ENCODE peak calls at places on chromosomes 4 and X, in six cellular contexts. One of them, this sample, is unnamed.

GRCh38 chr4:157806176-157806575 is 366.6 kb downstream of the GASK1B start:
- DNase-seq in activated CD4-positive, alpha-beta memory T cell treated with anti-CD3 and anti-CD28 coated beads, Interleukin-2, amount 10 ng/mL, durations not matched to agents 7 days and 5 days: no peak
- DNase-seq in NCI-H1417: no peak
- DNase-seq in AG10803: no peak
- DNase-seq in smooth muscle cell of the brain vasculature: no peak
- DNase-seq in HepG2: no peak
- DNase-seq in this sample: no peak

GRCh38 chrX:131650637-131651410 is 107.0 kb downstream of the OR13H1 start:
- DNase-seq in smooth muscle cell of the brain vasculature: no peak
- DNase-seq in AG10803: peak; percentile 1
- DNase-seq in HepG2: no peak
- DNase-seq in NCI-H1417: no peak
- DNase-seq in activated CD4-positive, alpha-beta memory T cell treated with anti-CD3 and anti-CD28 coated beads, Interleukin-2, amount 10 ng/mL, durations not matched to agents 7 days and 5 days: no peak
- DNase-seq in this sample: no peak

GRCh38 chrX:136711147-136711546 is 63.2 kb downstream of the CD40LG start:
- DNase-seq in activated CD4-positive, alpha-beta memory T cell treated with anti-CD3 and anti-CD28 coated beads, Interleukin-2, amount 10 ng/mL, durations not matched to agents 7 days and 5 days: no peak
- DNase-seq in smooth muscle cell of the brain vasculature: no peak
- DNase-seq in AG10803: peak; percentile 44
- DNase-seq in NCI-H1417: peak; percentile 4
- DNase-seq in HepG2: no peak
- DNase-seq in this sample: peak; percentile 7

GRCh38 chr4:60682901-60683300 is 517.2 kb upstream of the ADGRL3 start:
- DNase-seq in AG10803: peak; percentile 29
- DNase-seq in activated CD4-positive, alpha-beta memory T cell treated with anti-CD3 and anti-CD28 coated beads, Interleukin-2, amount 10 ng/mL, durations not matched to agents 7 days and 5 days: no peak
- DNase-seq in smooth muscle cell of the brain vasculature: no peak
- DNase-seq in NCI-H1417: no peak
- DNase-seq in HepG2: no peak
- DNase-seq in this sample: no peak

GRCh38 chrX:11399481-11399880 is 106.3 kb downstream of the AMELX start:
- DNase-seq in activated CD4-positive, alpha-beta memory T cell treated with anti-CD3 and anti-CD28 coated beads, Interleukin-2, amount 10 ng/mL, durations not matched to agents 7 days and 5 days: no peak
- DNase-seq in NCI-H1417: no peak
- DNase-seq in HepG2: no peak
- DNase-seq in AG10803: peak; percentile 36
- DNase-seq in smooth muscle cell of the brain vasculature: no peak
- DNase-seq in this sample: no peak

GRCh38 chr4:184215709-184216328 is 1.9 kb downstream of the ENPP6 start:
- DNase-seq in NCI-H1417: no peak
- DNase-seq in AG10803: no peak
- DNase-seq in HepG2: no peak
- DNase-seq in smooth muscle cell of the brain vasculature: no peak
- DNase-seq in activated CD4-positive, alpha-beta memory T cell treated with anti-CD3 and anti-CD28 coated beads, Interleukin-2, amount 10 ng/mL, durations not matched to agents 7 days and 5 days: no peak
- DNase-seq in this sample: no peak

GRCh38 chrX:134396174-134396573 is 63.8 kb upstream of the HPRT1 start:
- DNase-seq in NCI-H1417: no peak
- DNase-seq in activated CD4-positive, alpha-beta memory T cell treated with anti-CD3 and anti-CD28 coated beads, Interleukin-2, amount 10 ng/mL, durations not matched to agents 7 days and 5 days: no peak
- DNase-seq in HepG2: no peak
- DNase-seq in smooth muscle cell of the brain vasculature: no peak
- DNase-seq in AG10803: peak; percentile 13
- DNase-seq in this sample: no peak

GRCh38 chr4:169398294-169398693 is 127.5 kb upstream of the SH3RF1 start:
- DNase-seq in NCI-H1417: no peak
- DNase-seq in smooth muscle cell of the brain vasculature: no peak
- DNase-seq in HepG2: no peak
- DNase-seq in AG10803: peak; percentile 92
- DNase-seq in activated CD4-positive, alpha-beta memory T cell treated with anti-CD3 and anti-CD28 coated beads, Interleukin-2, amount 10 ng/mL, durations not matched to agents 7 days and 5 days: no peak
- DNase-seq in this sample: no peak

GRCh38 chrX:56797966-56798711 is 69.1 kb downstream of the NBDY start:
- DNase-seq in HepG2: no peak
- DNase-seq in activated CD4-positive, alpha-beta memory T cell treated with anti-CD3 and anti-CD28 coated beads, Interleukin-2, amount 10 ng/mL, durations not matched to agents 7 days and 5 days: no peak
- DNase-seq in AG10803: peak; percentile 69
- DNase-seq in smooth muscle cell of the brain vasculature: no peak
- DNase-seq in NCI-H1417: no peak
- DNase-seq in this sample: no peak

GRCh38 chrX:110403839-110404238 is 45.2 kb downstream of the RTL9 start:
- DNase-seq in NCI-H1417: no peak
- DNase-seq in smooth muscle cell of the brain vasculature: no peak
- DNase-seq in activated CD4-positive, alpha-beta memory T cell treated with anti-CD3 and anti-CD28 coated beads, Interleukin-2, amount 10 ng/mL, durations not matched to agents 7 days and 5 days: no peak
- DNase-seq in HepG2: no peak
- DNase-seq in AG10803: peak; percentile 81
- DNase-seq in this sample: no peak

GRCh38 chrX:118181030-118181429 is 64.4 kb upstream of the KLHL13 start:
- DNase-seq in activated CD4-positive, alpha-beta memory T cell treated with anti-CD3 and anti-CD28 coated beads, Interleukin-2, amount 10 ng/mL, durations not matched to agents 7 days and 5 days: no peak
- DNase-seq in smooth muscle cell of the brain vasculature: no peak
- DNase-seq in HepG2: no peak
- DNase-seq in AG10803: no peak
- DNase-seq in NCI-H1417: no peak
- DNase-seq in this sample: no peak

GRCh38 chrX:105331244-105331643 is 110.8 kb upstream of the TEX13A start:
- DNase-seq in NCI-H1417: no peak
- DNase-seq in smooth muscle cell of the brain vasculature: no peak
- DNase-seq in activated CD4-positive, alpha-beta memory T cell treated with anti-CD3 and anti-CD28 coated beads, Interleukin-2, amount 10 ng/mL, durations not matched to agents 7 days and 5 days: no peak
- DNase-seq in AG10803: peak; percentile 9
- DNase-seq in HepG2: no peak
- DNase-seq in this sample: no peak

GRCh38 chr4:16893141-16893571 is 5.3 kb downstream of the LDB2 start:
- DNase-seq in NCI-H1417: no peak
- DNase-seq in HepG2: no peak
- DNase-seq in activated CD4-positive, alpha-beta memory T cell treated with anti-CD3 and anti-CD28 coated beads, Interleukin-2, amount 10 ng/mL, durations not matched to agents 7 days and 5 days: no peak
- DNase-seq in smooth muscle cell of the brain vasculature: no peak
- DNase-seq in AG10803: peak; percentile 59
- DNase-seq in this sample: no peak

GRCh38 chrX:129843209-129843458 is 552 bp downstream of the ZDHHC9 start:
- DNase-seq in activated CD4-positive, alpha-beta memory T cell treated with anti-CD3 and anti-CD28 coated beads, Interleukin-2, amount 10 ng/mL, durations not matched to agents 7 days and 5 days: no peak
- DNase-seq in NCI-H1417: peak; percentile 62
- DNase-seq in HepG2: no peak
- DNase-seq in smooth muscle cell of the brain vasculature: no peak
- DNase-seq in AG10803: no peak
- DNase-seq in this sample: no peak

GRCh38 chr4:56050584-56050983 is 101.8 kb downstream of the CEP135 start:
- DNase-seq in activated CD4-positive, alpha-beta memory T cell treated with anti-CD3 and anti-CD28 coated beads, Interleukin-2, amount 10 ng/mL, durations not matched to agents 7 days and 5 days: no peak
- DNase-seq in NCI-H1417: no peak
- DNase-seq in smooth muscle cell of the brain vasculature: no peak
- DNase-seq in AG10803: no peak
- DNase-seq in HepG2: no peak
- DNase-seq in this sample: no peak

GRCh38 chr4:150828159-150828558 is 186.9 kb downstream of the LRBA start:
- DNase-seq in HepG2: no peak
- DNase-seq in smooth muscle cell of the brain vasculature: no peak
- DNase-seq in AG10803: no peak
- DNase-seq in NCI-H1417: no peak
- DNase-seq in activated CD4-positive, alpha-beta memory T cell treated with anti-CD3 and anti-CD28 coated beads, Interleukin-2, amount 10 ng/mL, durations not matched to agents 7 days and 5 days: peak; percentile 76
- DNase-seq in this sample: peak; percentile 48

GRCh38 chr4:68077301-68077700 is 52.4 kb downstream of the TMPRSS11F start:
- DNase-seq in activated CD4-positive, alpha-beta memory T cell treated with anti-CD3 and anti-CD28 coated beads, Interleukin-2, amount 10 ng/mL, durations not matched to agents 7 days and 5 days: no peak
- DNase-seq in smooth muscle cell of the brain vasculature: no peak
- DNase-seq in HepG2: no peak
- DNase-seq in NCI-H1417: no peak
- DNase-seq in AG10803: no peak
- DNase-seq in this sample: no peak

GRCh38 chr4:53505947-53506346 is 85.3 kb downstream of the LNX1 start:
- DNase-seq in HepG2: no peak
- DNase-seq in NCI-H1417: no peak
- DNase-seq in activated CD4-positive, alpha-beta memory T cell treated with anti-CD3 and anti-CD28 coated beads, Interleukin-2, amount 10 ng/mL, durations not matched to agents 7 days and 5 days: no peak
- DNase-seq in smooth muscle cell of the brain vasculature: no peak
- DNase-seq in AG10803: no peak
- DNase-seq in this sample: no peak

GRCh38 chr4:51830146-51830545 is 12.8 kb upstream of the DCUN1D4 start:
- DNase-seq in activated CD4-positive, alpha-beta memory T cell treated with anti-CD3 and anti-CD28 coated beads, Interleukin-2, amount 10 ng/mL, durations not matched to agents 7 days and 5 days: no peak
- DNase-seq in AG10803: no peak
- DNase-seq in NCI-H1417: no peak
- DNase-seq in smooth muscle cell of the brain vasculature: no peak
- DNase-seq in HepG2: no peak
- DNase-seq in this sample: no peak

GRCh38 chrX:44997888-44998287 is 124.9 kb downstream of the KDM6A start:
- DNase-seq in AG10803: no peak
- DNase-seq in activated CD4-positive, alpha-beta memory T cell treated with anti-CD3 and anti-CD28 coated beads, Interleukin-2, amount 10 ng/mL, durations not matched to agents 7 days and 5 days: no peak
- DNase-seq in smooth muscle cell of the brain vasculature: no peak
- DNase-seq in HepG2: no peak
- DNase-seq in NCI-H1417: no peak
- DNase-seq in this sample: no peak

GRCh38 chrX:16185725-16186136 is 18.4 kb downstream of the MAGEB17 start:
- DNase-seq in AG10803: peak; percentile 77
- DNase-seq in HepG2: no peak
- DNase-seq in activated CD4-positive, alpha-beta memory T cell treated with anti-CD3 and anti-CD28 coated beads, Interleukin-2, amount 10 ng/mL, durations not matched to agents 7 days and 5 days: no peak
- DNase-seq in NCI-H1417: peak; percentile 16
- DNase-seq in smooth muscle cell of the brain vasculature: peak; percentile 3
- DNase-seq in this sample: no peak

GRCh38 chrX:100654256-100654655 is 10.3 kb downstream of the SRPX2 start:
- DNase-seq in smooth muscle cell of the brain vasculature: no peak
- DNase-seq in HepG2: no peak
- DNase-seq in NCI-H1417: peak; percentile 8
- DNase-seq in activated CD4-positive, alpha-beta memory T cell treated with anti-CD3 and anti-CD28 coated beads, Interleukin-2, amount 10 ng/mL, durations not matched to agents 7 days and 5 days: no peak
- DNase-seq in AG10803: peak; percentile 45
- DNase-seq in this sample: no peak

This sample was measured in stimulated activated naive CD4-positive, alpha-beta T cell treated with Interleukin-2 at 50 U/mL for 16 hours.